ENCODE peak calls at places on chromosomes 1 and 21, in nine cellular contexts. H is cardiac muscle cell; S is Peyer's patch; F is SK-N-SH; L is thoracic aorta; E is CD8-positive, alpha-beta T cell; X is PC-3; J is K562; I is GM12878. W is an unnamed sample. For H3K4me1, the result is how much of the 10 kb centered on the place peaks cover.

GRCh38 chr1:33228935-33229487 is 27.3 kb upstream of the ZNF362 start:
- DNase-seq in X (peak), F (no peak), E (no peak), H (no peak), L (no peak), I (no peak), J (peak), S (no peak), W (peak)

GRCh38 chr1:89911186-89911976 is 83.5 kb upstream of the ZNF326 start:
- DNase-seq in I (no peak), J (no peak), L (no peak), E (no peak), F (no peak), S (no peak), X (no peak), H (peak), W (no peak)

GRCh38 chr1:219732814-219733491 is 120.0 kb upstream of the ZC3H11B start:
- DNase-seq in E (no peak), L (no peak), F (no peak), I (no peak), S (no peak), X (peak), H (no peak), J (no peak), W (no peak)

GRCh38 chr1:212118167-212118871 is 82.8 kb downstream of the DTL start:
- DNase-seq in F (no peak), S (no peak), X (no peak), J (peak), H (no peak), E (no peak), I (no peak), L (no peak), W (no peak)

GRCh38 chr1:218444173-218444572 is 99.0 kb downstream of the TGFB2 start:
- DNase-seq in F (no peak), L (no peak), H (no peak), I (no peak), J (no peak), E (no peak), S (no peak), X (no peak), W (no peak)

GRCh38 chr1:110714419-110715107 is 39.8 kb upstream of the KCNA3 start:
- DNase-seq in F (peak), S (no peak), I (no peak), X (no peak), E (no peak), L (no peak), H (no peak), J (peak), W (no peak)

GRCh38 chr1:2408456-2408855 is 3.9 kb downstream of the PEX10 start:
- DNase-seq in F (no peak), X (no peak), L (no peak), E (no peak), H (no peak), I (no peak), S (no peak), J (peak), W (no peak)

GRCh38 chr1:215710340-215710971 is 143.4 kb downstream of the KCTD3 start:
- DNase-seq in L (no peak), E (no peak), I (no peak), F (peak), X (peak), H (peak), S (no peak), J (peak), W (peak)

GRCh38 chr21:17758703-17759102 is 60.5 kb downstream of the C21orf91 start:
- DNase-seq in S (no peak), L (no peak), F (no peak), E (no peak), H (no peak), J (peak), X (no peak), I (no peak), W (no peak)

GRCh38 chr1:39981957-39982356 is 27.0 kb downstream of the MFSD2A start:
- DNase-seq in E (no peak), J (peak), X (peak), F (no peak), H (no peak), L (no peak), S (no peak), I (no peak), W (peak)

GRCh38 chr1:153771241-153771640 is 4.0 kb upstream of the SLC27A3 start:
- DNase-seq in X (no peak), F (no peak), L (no peak), S (no peak), H (no peak), J (no peak), I (no peak), E (no peak), W (no peak)

GRCh38 chr1:227543283-227544066 is 19.9 kb upstream of the ZNF678 start:
- DNase-seq in J (no peak), I (no peak), L (no peak), H (no peak), S (no peak), E (no peak), X (no peak), F (peak), W (no peak)

GRCh38 chr1:208086116-208086515 is 158.1 kb downstream of the PLXNA2 start:
- DNase-seq in F (no peak), E (no peak), X (no peak), S (no peak), I (no peak), H (no peak), J (no peak), L (no peak), W (no peak)

GRCh38 chr21:35932232-35932911 is 128.0 kb downstream of the SETD4 start:
- DNase-seq in H (peak), S (no peak), E (no peak), X (peak), F (no peak), L (no peak), J (peak), I (peak), W (no peak)

GRCh38 chr1:40633563-40634376 is 31.7 kb downstream of the RIMS3 start:
- DNase-seq in J (peak), X (no peak), L (no peak), S (peak), E (no peak), F (no peak), I (no peak), H (peak), W (peak)

GRCh38 chr1:202596638-202597037 is 113.6 kb downstream of the SYT2 start:
- DNase-seq in I (no peak), H (no peak), X (no peak), E (no peak), F (no peak), S (no peak), J (no peak), L (no peak), W (no peak)

GRCh38 chr1:31717341-31717740 is 13.5 kb upstream of the COL16A1 start:
- DNase-seq in X (peak), H (no peak), I (no peak), S (no peak), F (no peak), E (no peak), L (no peak), J (peak), W (no peak)

GRCh38 chr1:174040387-174040786 is 18.2 kb upstream of the RC3H1 start:
- DNase-seq in F (no peak), H (no peak), X (peak), E (no peak), J (peak), S (no peak), I (no peak), L (no peak), W (no peak)

GRCh38 chr1:34361781-34362357 is 185.2 kb downstream of the C1orf94 start:
- DNase-seq in L (no peak), J (no peak), X (no peak), H (no peak), E (no peak), S (no peak), F (peak), I (peak), W (no peak)

GRCh38 chr1:25022361-25023189 is 92.5 kb upstream of the RUNX3 start:
- DNase-seq in F (no peak), S (peak), I (peak), J (peak), X (peak), H (peak), L (no peak), E (peak), W (peak)
- H3K4me1 ChIP-seq in F (under half), S (under half), I (half or more), J (under half), X (under half), H (under half), L (under half), E (half or more), W (under half)

GRCh38 chr1:109655624-109656519 is at the start of gene GSTM4:
- DNase-seq in X (peak), S (peak), E (peak), H (peak), F (peak), J (peak), L (peak), I (peak), W (peak)
- TF ChIP-seq CTCF in X (no peak), S (no peak), E (no peak), H (peak), F (peak), J (peak), L (no peak), I (no peak), W (no peak)

DNA sequence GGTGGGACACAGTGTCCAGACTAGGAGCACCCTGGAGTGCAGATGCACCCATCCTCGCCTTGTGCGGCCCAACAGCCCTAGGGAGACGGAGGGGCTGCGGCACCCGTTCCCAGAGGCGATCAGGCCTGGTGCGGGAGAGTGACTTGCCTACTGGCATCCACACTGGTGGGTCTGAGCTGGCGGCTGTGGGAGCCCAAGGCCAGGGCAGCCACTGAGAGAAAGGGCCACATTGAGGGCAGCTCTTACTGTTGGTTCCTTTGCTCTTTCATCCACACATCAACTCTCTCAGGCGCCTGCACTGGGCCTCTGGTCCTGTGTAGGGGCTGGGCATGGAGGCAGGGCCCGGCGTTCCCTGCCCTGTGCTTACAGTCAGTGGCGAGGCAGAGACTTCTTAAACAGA is 8.6 kb downstream of the PODN start:
- DNase-seq in H (no peak), I (no peak), L (no peak), X (no peak), F (peak), E (peak), S (peak), J (no peak), W (no peak)
- H3K4me1 ChIP-seq in H (under half), I (under half), L (under half), X (under half), F (under half), E (under half), S (under half), J (under half), W (under half)

DNA sequence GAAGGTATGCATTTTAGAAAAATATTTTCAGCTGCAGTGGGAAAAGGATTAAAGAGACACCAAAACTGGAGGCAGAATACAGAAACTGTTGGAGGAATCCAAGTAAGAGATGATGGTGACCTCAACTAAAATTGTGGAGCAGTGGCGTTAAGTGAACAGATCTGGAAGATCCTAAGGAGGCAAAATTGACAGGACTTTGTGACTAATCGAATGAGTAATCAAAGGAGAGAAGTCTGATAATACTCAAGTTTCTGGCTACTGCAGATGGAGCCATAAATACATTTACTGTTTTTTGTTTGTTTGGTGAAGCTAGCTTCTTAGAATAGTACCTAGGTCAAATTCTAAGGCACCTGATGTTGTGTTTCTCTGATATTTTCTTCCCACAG is 3.1 kb downstream of the CTBS start:
- DNase-seq in L (no peak), F (no peak), E (no peak), S (no peak), J (no peak), I (no peak), H (no peak), X (peak), W (no peak)
- TF ChIP-seq CTCF in L (no peak), F (no peak), E (no peak), S (no peak), J (no peak), I (no peak), H (no peak), X (no peak), W (no peak)

GRCh38 chr1:8669608-8670335 is 147.7 kb downstream of the RERE start:
- DNase-seq in L (no peak), E (no peak), H (no peak), J (no peak), S (no peak), X (no peak), I (no peak), F (no peak), W (no peak)
- H3K4me1 ChIP-seq in L (under half), E (under half), H (half or more), J (under half), S (under half), X (half or more), I (under half), F (under half), W (under half)

DNA sequence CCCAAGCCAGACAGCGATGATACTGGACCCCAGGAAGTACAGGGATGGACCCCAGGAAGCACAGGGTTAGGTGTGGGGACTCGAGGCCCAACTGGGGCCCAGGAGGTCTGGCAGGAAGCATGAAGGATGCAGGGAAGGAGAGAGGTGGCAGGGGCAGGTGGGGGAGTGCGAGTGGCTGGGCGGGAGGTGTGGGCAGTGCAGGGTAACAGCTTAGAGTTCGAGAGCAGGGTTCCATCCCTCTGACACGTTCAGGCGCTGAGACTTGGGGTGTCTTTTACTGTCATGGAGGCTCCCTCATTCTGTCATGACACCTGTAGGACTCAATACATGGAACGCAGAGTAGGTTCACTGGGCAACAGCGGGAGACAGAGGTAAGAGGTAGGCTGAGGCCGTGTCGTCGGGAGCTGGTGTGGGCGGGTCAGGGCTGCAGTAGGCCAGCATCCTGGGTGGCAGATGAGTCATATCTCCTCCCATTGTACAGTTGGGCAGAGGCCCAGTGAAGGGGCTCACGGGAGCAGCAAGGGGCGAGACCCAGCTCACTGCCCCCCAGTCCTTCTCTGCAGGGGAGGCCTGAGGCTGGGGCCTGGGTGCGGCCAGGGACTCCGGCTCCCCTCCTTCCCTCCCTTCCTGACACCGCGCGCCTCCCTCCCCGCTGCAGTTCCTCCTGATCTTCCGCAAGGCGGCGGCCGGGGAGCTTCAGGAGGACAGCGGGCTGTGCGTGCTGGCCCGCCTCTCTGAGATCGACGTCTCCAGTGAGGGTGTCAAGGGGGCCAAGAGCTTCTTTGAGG is 11.6 kb upstream of the CTRC start:
- DNase-seq in J (peak), X (peak), E (no peak), H (no peak), F (no peak), L (no peak), I (no peak), S (peak), W (peak)
- TF ChIP-seq CTCF in J (no peak), X (no peak), E (no peak), H (peak), F (no peak), L (no peak), I (no peak), S (peak), W (peak)

DNA sequence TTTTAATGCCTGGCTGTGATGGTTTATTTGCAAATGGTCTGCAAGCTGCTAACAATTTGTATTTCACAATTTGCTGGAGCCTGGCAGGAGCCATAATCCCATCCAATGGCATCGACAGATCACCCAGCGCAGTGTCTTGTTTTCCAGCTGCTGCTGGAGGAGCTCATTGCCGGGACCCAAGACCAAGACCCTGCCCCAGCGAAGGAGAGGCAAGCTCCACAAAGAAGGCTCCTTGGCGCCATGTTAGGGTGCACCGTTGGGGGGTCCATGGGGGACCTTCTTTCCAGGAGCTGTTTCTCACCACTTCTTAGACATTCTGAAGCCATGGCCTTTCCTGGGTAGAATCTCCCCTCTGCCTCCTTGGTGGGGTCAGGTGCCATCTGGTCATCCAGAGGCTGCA is 31.1 kb downstream of the AJAP1 start:
- DNase-seq in I (no peak), X (no peak), L (no peak), H (no peak), J (no peak), S (no peak), F (no peak), E (no peak), W (no peak)
- H3K4me1 ChIP-seq in I (under half), X (under half), L (under half), H (under half), J (under half), S (under half), F (under half), E (under half), W (under half)

GRCh38 chr1:52825868-52826267 is 16.7 kb upstream of the ZYG11A start:
- DNase-seq in I (no peak), H (no peak), X (peak), L (no peak), F (no peak), J (no peak), S (no peak), E (no peak), W (no peak)
- TF ChIP-seq CTCF in I (peak), H (peak), X (peak), L (no peak), F (peak), J (peak), S (peak), E (no peak), W (no peak)

W was measured in colonic mucosa.